ENCODE peak calls at places on chromosomes 2 and 18, in eight cellular contexts. One of them, this sample, is unnamed. For H3K4me1, the result is how much of the 10 kb centered on the place peaks cover.

GRCh38 chr18:62485684-62486083 is 37.1 kb upstream of the ZCCHC2 start:
- DNase-seq in fibroblast of lung: peak
- DNase-seq in HCT116: peak
- DNase-seq in endothelial cell of umbilical vein: peak
- DNase-seq in GM12878: no peak
- DNase-seq in DND-41: no peak
- DNase-seq in PC-9: peak
- DNase-seq in PC-3: peak
- DNase-seq in this sample: peak

GRCh38 chr2:225104321-225104720 is 62.1 kb upstream of the DOCK10 start:
- DNase-seq in PC-3: peak
- DNase-seq in DND-41: no peak
- DNase-seq in HCT116: no peak
- DNase-seq in endothelial cell of umbilical vein: peak
- DNase-seq in fibroblast of lung: no peak
- DNase-seq in GM12878: no peak
- DNase-seq in PC-9: no peak
- DNase-seq in this sample: no peak

GRCh38 chr2:80475970-80476369 is 171.4 kb upstream of the LRRTM1 start:
- DNase-seq in HCT116: no peak
- DNase-seq in PC-9: no peak
- DNase-seq in GM12878: no peak
- DNase-seq in DND-41: no peak
- DNase-seq in fibroblast of lung: no peak
- DNase-seq in PC-3: no peak
- DNase-seq in endothelial cell of umbilical vein: no peak
- DNase-seq in this sample: no peak

GRCh38 chr2:240759454-240759853 is 60.6 kb downstream of the KIF1A start:
- DNase-seq in endothelial cell of umbilical vein: no peak
- DNase-seq in HCT116: peak
- DNase-seq in fibroblast of lung: peak
- DNase-seq in GM12878: peak
- DNase-seq in DND-41: no peak
- DNase-seq in PC-9: no peak
- DNase-seq in PC-3: no peak
- DNase-seq in this sample: no peak

GRCh38 chr2:233413529-233414272 is 59.4 kb downstream of the DGKD start:
- DNase-seq in DND-41: no peak
- DNase-seq in GM12878: no peak
- DNase-seq in PC-3: peak
- DNase-seq in endothelial cell of umbilical vein: peak
- DNase-seq in PC-9: peak
- DNase-seq in fibroblast of lung: peak
- DNase-seq in HCT116: peak
- DNase-seq in this sample: peak

GRCh38 chr2:238278626-238279323 is 9.6 kb downstream of the PER2 start:
- DNase-seq in DND-41: no peak
- DNase-seq in PC-3: no peak
- DNase-seq in endothelial cell of umbilical vein: no peak
- DNase-seq in HCT116: no peak
- DNase-seq in fibroblast of lung: no peak
- DNase-seq in GM12878: no peak
- DNase-seq in PC-9: no peak
- DNase-seq in this sample: no peak

GRCh38 chr2:182066439-182067061 is 80.9 kb downstream of the PPP1R1C start:
- DNase-seq in GM12878: no peak
- DNase-seq in DND-41: no peak
- DNase-seq in PC-9: no peak
- DNase-seq in PC-3: peak
- DNase-seq in fibroblast of lung: peak
- DNase-seq in endothelial cell of umbilical vein: peak
- DNase-seq in HCT116: no peak
- DNase-seq in this sample: peak

GRCh38 chr2:61763605-61764034 is 90.2 kb downstream of the FAM161A start:
- DNase-seq in HCT116: peak
- DNase-seq in DND-41: no peak
- DNase-seq in fibroblast of lung: peak
- DNase-seq in PC-9: no peak
- DNase-seq in endothelial cell of umbilical vein: no peak
- DNase-seq in GM12878: no peak
- DNase-seq in PC-3: peak
- DNase-seq in this sample: no peak

GRCh38 chr2:150644298-150645067 is 157.0 kb upstream of the RND3 start:
- DNase-seq in GM12878: no peak
- DNase-seq in HCT116: no peak
- DNase-seq in DND-41: no peak
- DNase-seq in PC-9: no peak
- DNase-seq in endothelial cell of umbilical vein: no peak
- DNase-seq in fibroblast of lung: peak
- DNase-seq in PC-3: peak
- DNase-seq in this sample: peak

GRCh38 chr2:16021611-16022363 is 81.4 kb downstream of the MYCN start:
- DNase-seq in HCT116: no peak
- DNase-seq in PC-3: no peak
- DNase-seq in PC-9: no peak
- DNase-seq in DND-41: no peak
- DNase-seq in endothelial cell of umbilical vein: no peak
- DNase-seq in fibroblast of lung: no peak
- DNase-seq in GM12878: no peak
- DNase-seq in this sample: no peak

GRCh38 chr2:3298201-3298600 is 79.4 kb downstream of the EIPR1 start:
- DNase-seq in endothelial cell of umbilical vein: no peak
- DNase-seq in HCT116: no peak
- DNase-seq in PC-3: no peak
- DNase-seq in fibroblast of lung: no peak
- DNase-seq in PC-9: no peak
- DNase-seq in GM12878: no peak
- DNase-seq in DND-41: no peak
- DNase-seq in this sample: no peak

GRCh38 chr2:65586516-65586915 is 154.1 kb upstream of the SPRED2 start:
- DNase-seq in endothelial cell of umbilical vein: no peak
- DNase-seq in DND-41: no peak
- DNase-seq in PC-3: no peak
- DNase-seq in fibroblast of lung: peak
- DNase-seq in GM12878: no peak
- DNase-seq in PC-9: no peak
- DNase-seq in HCT116: no peak
- DNase-seq in this sample: no peak

GRCh38 chr2:160200921-160201320 is 849 bp upstream of the ITGB6 start:
- DNase-seq in GM12878: no peak
- DNase-seq in fibroblast of lung: no peak
- DNase-seq in endothelial cell of umbilical vein: no peak
- DNase-seq in DND-41: no peak
- DNase-seq in PC-9: peak
- DNase-seq in HCT116: no peak
- DNase-seq in PC-3: no peak
- DNase-seq in this sample: no peak

GRCh38 chr2:37683926-37684780 is 12.7 kb upstream of the CDC42EP3 start:
- DNase-seq in HCT116: no peak
- DNase-seq in fibroblast of lung: peak
- DNase-seq in GM12878: no peak
- DNase-seq in endothelial cell of umbilical vein: no peak
- DNase-seq in PC-9: no peak
- DNase-seq in PC-3: peak
- DNase-seq in DND-41: no peak
- DNase-seq in this sample: peak

GRCh38 chr2:5453648-5454390 is 238.4 kb upstream of the SOX11 start:
- DNase-seq in DND-41: no peak
- DNase-seq in endothelial cell of umbilical vein: no peak
- DNase-seq in PC-9: no peak
- DNase-seq in HCT116: no peak
- DNase-seq in PC-3: no peak
- DNase-seq in fibroblast of lung: peak
- DNase-seq in GM12878: no peak
- DNase-seq in this sample: peak

GRCh38 chr2:217915706-217916105 is 87.1 kb downstream of the TNS1 start:
- DNase-seq in endothelial cell of umbilical vein: no peak
- DNase-seq in DND-41: no peak
- DNase-seq in HCT116: no peak
- DNase-seq in fibroblast of lung: no peak
- DNase-seq in PC-9: no peak
- DNase-seq in PC-3: no peak
- DNase-seq in GM12878: no peak
- DNase-seq in this sample: no peak

GRCh38 chr2:105005601-105006000 is 32.3 kb upstream of the MRPS9 start:
- DNase-seq in endothelial cell of umbilical vein: no peak
- DNase-seq in DND-41: no peak
- DNase-seq in HCT116: no peak
- DNase-seq in PC-3: peak
- DNase-seq in PC-9: peak
- DNase-seq in fibroblast of lung: no peak
- DNase-seq in GM12878: no peak
- DNase-seq in this sample: no peak

GRCh38 chr2:167626961-167627360 is 620.4 kb downstream of the STK39 start:
- DNase-seq in DND-41: no peak
- DNase-seq in endothelial cell of umbilical vein: no peak
- DNase-seq in fibroblast of lung: no peak
- DNase-seq in HCT116: no peak
- DNase-seq in PC-9: no peak
- DNase-seq in GM12878: no peak
- DNase-seq in PC-3: no peak
- DNase-seq in this sample: no peak

GRCh38 chr2:147327636-147328035 is 517.2 kb upstream of the ACVR2A start:
- DNase-seq in endothelial cell of umbilical vein: no peak
- DNase-seq in GM12878: peak
- DNase-seq in HCT116: no peak
- DNase-seq in DND-41: peak
- DNase-seq in fibroblast of lung: no peak
- DNase-seq in PC-9: no peak
- DNase-seq in PC-3: no peak
- DNase-seq in this sample: peak

GRCh38 chr2:61785583-61785982 is 68.3 kb downstream of the FAM161A start:
- DNase-seq in endothelial cell of umbilical vein: no peak
- DNase-seq in DND-41: no peak
- DNase-seq in fibroblast of lung: no peak
- DNase-seq in HCT116: no peak
- DNase-seq in GM12878: no peak
- DNase-seq in PC-9: no peak
- DNase-seq in PC-3: no peak
- DNase-seq in this sample: no peak

GRCh38 chr2:154681741-154682140 is 16.8 kb upstream of the KCNJ3 start:
- DNase-seq in DND-41: no peak
- DNase-seq in PC-3: no peak
- DNase-seq in endothelial cell of umbilical vein: no peak
- DNase-seq in PC-9: no peak
- DNase-seq in GM12878: no peak
- DNase-seq in HCT116: no peak
- DNase-seq in fibroblast of lung: no peak
- DNase-seq in this sample: no peak

GRCh38 chr2:44169155-44169898 is 652 bp downstream of the PPM1B start:
- DNase-seq in endothelial cell of umbilical vein: peak
- DNase-seq in DND-41: peak
- DNase-seq in PC-9: peak
- DNase-seq in fibroblast of lung: peak
- DNase-seq in GM12878: peak
- DNase-seq in HCT116: no peak
- DNase-seq in PC-3: peak
- DNase-seq in this sample: peak

GRCh38 chr2:44495035-44495434 is 133.3 kb downstream of the CAMKMT start:
- DNase-seq in PC-9: no peak
- DNase-seq in endothelial cell of umbilical vein: no peak
- DNase-seq in PC-3: no peak
- DNase-seq in GM12878: no peak
- DNase-seq in fibroblast of lung: no peak
- DNase-seq in DND-41: no peak
- DNase-seq in HCT116: no peak
- DNase-seq in this sample: no peak

GRCh38 chr2:104872034-104872865 is 18.3 kb downstream of the POU3F3 start:
- DNase-seq in fibroblast of lung: peak
- DNase-seq in DND-41: peak
- DNase-seq in PC-3: no peak
- DNase-seq in GM12878: no peak
- DNase-seq in endothelial cell of umbilical vein: no peak
- DNase-seq in PC-9: no peak
- DNase-seq in HCT116: no peak
- DNase-seq in this sample: no peak

GRCh38 chr2:67436221-67436620 is 39.1 kb downstream of the ETAA1 start:
- DNase-seq in HCT116: no peak
- DNase-seq in PC-9: no peak
- DNase-seq in PC-3: no peak
- DNase-seq in endothelial cell of umbilical vein: no peak
- DNase-seq in fibroblast of lung: peak
- DNase-seq in GM12878: no peak
- DNase-seq in DND-41: no peak
- DNase-seq in this sample: no peak

GRCh38 chr2:46849741-46850474 is 65.7 kb downstream of the MCFD2 start:
- DNase-seq in DND-41: no peak
- DNase-seq in PC-9: peak
- DNase-seq in fibroblast of lung: peak
- DNase-seq in GM12878: no peak
- DNase-seq in PC-3: peak
- DNase-seq in endothelial cell of umbilical vein: peak
- DNase-seq in HCT116: no peak
- DNase-seq in this sample: no peak
- H3K4me3 ChIP-seq in DND-41: no peak
- H3K4me3 ChIP-seq in PC-9: no peak
- H3K4me3 ChIP-seq in fibroblast of lung: peak
- H3K4me3 ChIP-seq in GM12878: no peak
- H3K4me3 ChIP-seq in PC-3: peak
- H3K4me3 ChIP-seq in endothelial cell of umbilical vein: no peak
- H3K4me3 ChIP-seq in HCT116: no peak
- H3K4me3 ChIP-seq in this sample: no peak

GRCh38 chr2:8484502-8485283 is 197.2 kb upstream of the ID2 start:
- DNase-seq in fibroblast of lung: no peak
- DNase-seq in DND-41: no peak
- DNase-seq in HCT116: no peak
- DNase-seq in GM12878: no peak
- DNase-seq in PC-3: no peak
- DNase-seq in PC-9: no peak
- DNase-seq in endothelial cell of umbilical vein: no peak
- DNase-seq in this sample: no peak
- H3K4me1 ChIP-seq in fibroblast of lung: under half
- H3K4me1 ChIP-seq in DND-41: under half
- H3K4me1 ChIP-seq in HCT116: under half
- H3K4me1 ChIP-seq in GM12878: under half
- H3K4me1 ChIP-seq in PC-3: under half
- H3K4me1 ChIP-seq in PC-9: under half
- H3K4me1 ChIP-seq in endothelial cell of umbilical vein: under half
- H3K4me1 ChIP-seq in this sample: under half

GRCh38 chr2:36451512-36451911 is 95.9 kb downstream of the CRIM1 start:
- DNase-seq in GM12878: no peak
- DNase-seq in fibroblast of lung: peak
- DNase-seq in PC-3: no peak
- DNase-seq in PC-9: no peak
- DNase-seq in endothelial cell of umbilical vein: no peak
- DNase-seq in HCT116: no peak
- DNase-seq in DND-41: no peak
- DNase-seq in this sample: no peak
- TF ChIP-seq EZH2 in GM12878: no peak
- TF ChIP-seq EZH2 in fibroblast of lung: no peak
- TF ChIP-seq EZH2 in PC-3: no peak
- TF ChIP-seq EZH2 in PC-9: no peak
- TF ChIP-seq EZH2 in endothelial cell of umbilical vein: no peak
- TF ChIP-seq EZH2 in HCT116: no peak
- TF ChIP-seq EZH2 in DND-41: no peak
- TF ChIP-seq EZH2 in this sample: no peak

DNA sequence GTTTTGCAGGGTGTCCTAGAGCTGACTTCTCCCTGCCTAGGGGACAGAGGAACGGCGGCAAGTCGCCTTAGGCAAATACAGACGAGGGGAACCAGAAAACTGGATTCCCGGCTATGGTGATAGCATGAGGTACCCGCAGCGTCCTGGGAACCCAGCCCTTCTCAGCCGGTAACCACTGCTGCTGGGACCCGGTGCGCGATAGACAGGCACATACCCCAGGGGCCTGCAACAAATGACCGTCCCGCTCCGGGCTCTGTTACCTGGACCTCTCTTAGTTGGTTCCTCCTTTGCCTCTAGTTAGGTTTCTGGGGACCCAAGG is 643 bp upstream of the SERPINE2 start:
- DNase-seq in endothelial cell of umbilical vein: no peak
- DNase-seq in fibroblast of lung: no peak
- DNase-seq in DND-41: no peak
- DNase-seq in PC-9: no peak
- DNase-seq in HCT116: no peak
- DNase-seq in GM12878: no peak
- DNase-seq in PC-3: no peak
- DNase-seq in this sample: no peak
- H3K4me3 ChIP-seq in endothelial cell of umbilical vein: peak
- H3K4me3 ChIP-seq in fibroblast of lung: peak
- H3K4me3 ChIP-seq in DND-41: no peak
- H3K4me3 ChIP-seq in PC-9: peak
- H3K4me3 ChIP-seq in HCT116: peak
- H3K4me3 ChIP-seq in GM12878: no peak
- H3K4me3 ChIP-seq in PC-3: peak
- H3K4me3 ChIP-seq in this sample: peak

This sample was measured in mammary epithelial cell.